ENCODE peak calls at places on chromosomes 12 and 14, in seven cellular contexts. One of them, this sample, is unnamed.

GRCh38 chr12:86683568-86683991 is 427.4 kb upstream of the MGAT4C start:
- DNase-seq in aorta: no peak
- DNase-seq in RWPE1: no peak
- DNase-seq in stomach: no peak
- DNase-seq in CD8-positive, alpha-beta T cell: no peak
- DNase-seq in Panc1: no peak
- DNase-seq in tibial artery: no peak
- DNase-seq in this sample: no peak

GRCh38 chr14:104298458-104298857 is 160.1 kb downstream of the KIF26A start:
- DNase-seq in aorta: peak; percentile 14
- DNase-seq in RWPE1: no peak
- DNase-seq in stomach: no peak
- DNase-seq in CD8-positive, alpha-beta T cell: no peak
- DNase-seq in Panc1: no peak
- DNase-seq in tibial artery: no peak
- DNase-seq in this sample: peak; percentile 20

GRCh38 chr12:60977966-60978365 is 1282.2 kb upstream of the USP15 start:
- DNase-seq in aorta: no peak
- DNase-seq in RWPE1: peak; percentile 6
- DNase-seq in stomach: no peak
- DNase-seq in CD8-positive, alpha-beta T cell: no peak
- DNase-seq in Panc1: no peak
- DNase-seq in tibial artery: no peak
- DNase-seq in this sample: no peak

GRCh38 chr12:131527092-131527491 is 183.8 kb upstream of the SFSWAP start:
- DNase-seq in aorta: no peak
- DNase-seq in RWPE1: no peak
- DNase-seq in stomach: no peak
- DNase-seq in CD8-positive, alpha-beta T cell: no peak
- DNase-seq in Panc1: no peak
- DNase-seq in tibial artery: no peak
- DNase-seq in this sample: no peak

GRCh38 chr12:96985515-96986362 is 78.7 kb downstream of the NEDD1 start:
- DNase-seq in aorta: no peak
- DNase-seq in RWPE1: peak; percentile 34
- DNase-seq in stomach: peak; percentile 35
- DNase-seq in CD8-positive, alpha-beta T cell: peak; percentile 28
- DNase-seq in Panc1: no peak
- DNase-seq in tibial artery: no peak
- DNase-seq in this sample: peak; percentile 51

GRCh38 chr12:50224026-50224692 is 57.0 kb upstream of the CERS5 start:
- DNase-seq in aorta: no peak
- DNase-seq in RWPE1: peak; percentile 64
- DNase-seq in stomach: peak; percentile 51
- DNase-seq in CD8-positive, alpha-beta T cell: peak; percentile 51
- DNase-seq in Panc1: peak; percentile 77
- DNase-seq in tibial artery: no peak
- DNase-seq in this sample: no peak

GRCh38 chr12:28936221-28936620 is 212.9 kb upstream of the FAR2 start:
- DNase-seq in aorta: no peak
- DNase-seq in RWPE1: no peak
- DNase-seq in stomach: no peak
- DNase-seq in CD8-positive, alpha-beta T cell: no peak
- DNase-seq in Panc1: no peak
- DNase-seq in tibial artery: no peak
- DNase-seq in this sample: no peak

GRCh38 chr14:95156153-95156764 is 1.1 kb downstream of the DICER1 start:
- DNase-seq in aorta: no peak
- DNase-seq in RWPE1: no peak
- DNase-seq in stomach: no peak
- DNase-seq in CD8-positive, alpha-beta T cell: no peak
- DNase-seq in Panc1: no peak
- DNase-seq in tibial artery: no peak
- DNase-seq in this sample: no peak

GRCh38 chr12:132066345-132066685 is 77.8 kb downstream of the DDX51 start:
- DNase-seq in aorta: no peak
- DNase-seq in RWPE1: no peak
- DNase-seq in stomach: no peak
- DNase-seq in CD8-positive, alpha-beta T cell: peak; percentile 16
- DNase-seq in Panc1: no peak
- DNase-seq in tibial artery: no peak
- DNase-seq in this sample: no peak

GRCh38 chr12:62966990-62967506 is 32.1 kb upstream of the PPM1H start:
- DNase-seq in aorta: no peak
- DNase-seq in RWPE1: no peak
- DNase-seq in stomach: no peak
- DNase-seq in CD8-positive, alpha-beta T cell: no peak
- DNase-seq in Panc1: no peak
- DNase-seq in tibial artery: no peak
- DNase-seq in this sample: no peak

GRCh38 chr14:104224516-104225281 is 86.3 kb downstream of the KIF26A start:
- DNase-seq in aorta: no peak
- DNase-seq in RWPE1: no peak
- DNase-seq in stomach: no peak
- DNase-seq in CD8-positive, alpha-beta T cell: peak; percentile 23
- DNase-seq in Panc1: no peak
- DNase-seq in tibial artery: no peak
- DNase-seq in this sample: peak; percentile 51

GRCh38 chr14:106518054-106518943 is 991.9 kb downstream of the TMEM121 start:
- DNase-seq in aorta: peak; percentile 70
- DNase-seq in RWPE1: no peak
- DNase-seq in stomach: peak; percentile 38
- DNase-seq in CD8-positive, alpha-beta T cell: peak; percentile 88
- DNase-seq in Panc1: peak; percentile 12
- DNase-seq in tibial artery: no peak
- DNase-seq in this sample: peak; percentile 72

GRCh38 chr14:37585971-37586759 is 8.9 kb downstream of the FOXA1 start:
- DNase-seq in aorta: no peak
- DNase-seq in RWPE1: no peak
- DNase-seq in stomach: no peak
- DNase-seq in CD8-positive, alpha-beta T cell: no peak
- DNase-seq in Panc1: no peak
- DNase-seq in tibial artery: no peak
- DNase-seq in this sample: no peak

GRCh38 chr12:2690348-2691000 is 104.3 kb upstream of the FKBP4 start:
- DNase-seq in aorta: no peak
- DNase-seq in RWPE1: no peak
- DNase-seq in stomach: no peak
- DNase-seq in CD8-positive, alpha-beta T cell: no peak
- DNase-seq in Panc1: no peak
- DNase-seq in tibial artery: no peak
- DNase-seq in this sample: no peak

GRCh38 chr12:117645473-117645872 is 284.0 kb upstream of the NOS1 start:
- DNase-seq in aorta: no peak
- DNase-seq in RWPE1: no peak
- DNase-seq in stomach: no peak
- DNase-seq in CD8-positive, alpha-beta T cell: no peak
- DNase-seq in Panc1: no peak
- DNase-seq in tibial artery: no peak
- DNase-seq in this sample: no peak

GRCh38 chr12:119803391-119803791 is 73.7 kb downstream of the CIT start:
- DNase-seq in aorta: peak; percentile 45
- DNase-seq in RWPE1: no peak
- DNase-seq in stomach: no peak
- DNase-seq in CD8-positive, alpha-beta T cell: no peak
- DNase-seq in Panc1: no peak
- DNase-seq in tibial artery: peak; percentile 22
- DNase-seq in this sample: no peak

GRCh38 chr12:68319988-68320623 is 12.1 kb downstream of the MDM1 start:
- DNase-seq in aorta: no peak
- DNase-seq in RWPE1: no peak
- DNase-seq in stomach: no peak
- DNase-seq in CD8-positive, alpha-beta T cell: no peak
- DNase-seq in Panc1: no peak
- DNase-seq in tibial artery: peak; percentile 23
- DNase-seq in this sample: no peak

GRCh38 chr14:99603471-99603933 is 505 bp downstream of the CCDC85C start:
- DNase-seq in aorta: no peak
- DNase-seq in RWPE1: no peak
- DNase-seq in stomach: no peak
- DNase-seq in CD8-positive, alpha-beta T cell: peak; percentile 44
- DNase-seq in Panc1: no peak
- DNase-seq in tibial artery: no peak
- DNase-seq in this sample: no peak

GRCh38 chr14:99605299-99605961 is 1.4 kb upstream of the CCDC85C start:
- DNase-seq in aorta: peak; percentile 64
- DNase-seq in RWPE1: peak; percentile 72
- DNase-seq in stomach: peak; percentile 74
- DNase-seq in CD8-positive, alpha-beta T cell: peak; percentile 79
- DNase-seq in Panc1: no peak
- DNase-seq in tibial artery: peak; percentile 44
- DNase-seq in this sample: peak; percentile 76

GRCh38 chr14:99603965-99604765 is at the start of gene CCDC85C:
- DNase-seq in aorta: peak; percentile 95
- DNase-seq in RWPE1: peak; percentile 97
- DNase-seq in stomach: peak; percentile 97
- DNase-seq in CD8-positive, alpha-beta T cell: peak; percentile 92
- DNase-seq in Panc1: no peak
- DNase-seq in tibial artery: peak; percentile 90
- DNase-seq in this sample: peak; percentile 92

GRCh38 chr14:99606359-99606758 is 2.4 kb upstream of the CCDC85C start:
- DNase-seq in aorta: no peak
- DNase-seq in RWPE1: no peak
- DNase-seq in stomach: no peak
- DNase-seq in CD8-positive, alpha-beta T cell: no peak
- DNase-seq in Panc1: no peak
- DNase-seq in tibial artery: no peak
- DNase-seq in this sample: no peak

GRCh38 chr14:99604766-99605298 is 825 bp upstream of the CCDC85C start:
- DNase-seq in aorta: peak; percentile 61
- DNase-seq in RWPE1: peak; percentile 39
- DNase-seq in stomach: no peak
- DNase-seq in CD8-positive, alpha-beta T cell: no peak
- DNase-seq in Panc1: no peak
- DNase-seq in tibial artery: no peak
- DNase-seq in this sample: no peak
- H3K27ac ChIP-seq in aorta: no peak overlapping the region
- H3K27ac ChIP-seq in RWPE1: peak overlapping the region; percentile 95
- H3K27ac ChIP-seq in stomach: peak overlapping the region; percentile 90
- H3K27ac ChIP-seq in CD8-positive, alpha-beta T cell: peak overlapping the region; percentile 66
- H3K27ac ChIP-seq in Panc1: peak overlapping the region; percentile 80
- H3K27ac ChIP-seq in tibial artery: peak overlapping the region; percentile 77
- H3K27ac ChIP-seq in this sample: peak overlapping the region; percentile 88

DNA sequence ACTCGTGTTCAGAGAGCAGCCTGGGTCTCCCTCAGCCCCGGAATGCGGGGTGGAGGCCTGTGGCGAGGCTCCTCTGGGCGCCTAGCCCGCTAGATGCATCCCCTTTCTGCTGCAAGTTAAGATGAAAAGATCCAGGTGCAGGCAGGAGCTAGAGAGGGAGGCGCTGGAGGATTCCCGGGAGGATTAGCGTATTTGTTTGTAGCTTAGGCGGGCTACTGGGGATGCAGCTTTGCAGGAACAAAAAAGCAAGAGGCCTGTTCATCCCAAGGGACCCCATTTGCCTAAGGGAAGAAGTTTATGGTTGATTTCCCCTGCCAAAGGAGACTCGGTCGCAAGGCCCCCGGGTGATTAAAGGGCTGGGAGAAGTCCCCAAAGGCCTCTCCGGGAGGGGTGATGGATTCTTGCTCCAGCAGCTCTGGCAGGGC is 818 bp downstream of the CCDC177 start:
- DNase-seq in aorta: no peak
- DNase-seq in RWPE1: no peak
- DNase-seq in stomach: no peak
- DNase-seq in CD8-positive, alpha-beta T cell: no peak
- DNase-seq in Panc1: no peak
- DNase-seq in tibial artery: no peak
- DNase-seq in this sample: no peak
- H3K27ac ChIP-seq in aorta: no peak overlapping the region
- H3K27ac ChIP-seq in RWPE1: no peak overlapping the region
- H3K27ac ChIP-seq in stomach: no peak overlapping the region
- H3K27ac ChIP-seq in CD8-positive, alpha-beta T cell: no peak overlapping the region
- H3K27ac ChIP-seq in Panc1: no peak overlapping the region
- H3K27ac ChIP-seq in tibial artery: no peak overlapping the region
- H3K27ac ChIP-seq in this sample: no peak overlapping the region

GRCh38 chr12:110222027-110222426 is 59.0 kb upstream of the ATP2A2 start:
- DNase-seq in aorta: no peak
- DNase-seq in RWPE1: no peak
- DNase-seq in stomach: no peak
- DNase-seq in CD8-positive, alpha-beta T cell: no peak
- DNase-seq in Panc1: no peak
- DNase-seq in tibial artery: no peak
- DNase-seq in this sample: no peak

GRCh38 chr12:110217996-110218674 is 62.9 kb upstream of the ATP2A2 start:
- DNase-seq in aorta: no peak
- DNase-seq in RWPE1: no peak
- DNase-seq in stomach: no peak
- DNase-seq in CD8-positive, alpha-beta T cell: no peak
- DNase-seq in Panc1: no peak
- DNase-seq in tibial artery: no peak
- DNase-seq in this sample: no peak

GRCh38 chr12:110224379-110225304 is 56.4 kb upstream of the ATP2A2 start:
- DNase-seq in aorta: no peak
- DNase-seq in RWPE1: peak; percentile 68
- DNase-seq in stomach: no peak
- DNase-seq in CD8-positive, alpha-beta T cell: no peak
- DNase-seq in Panc1: no peak
- DNase-seq in tibial artery: peak; percentile 64
- DNase-seq in this sample: no peak

GRCh38 chr12:110223777-110224378 is 57.2 kb upstream of the ATP2A2 start:
- DNase-seq in aorta: no peak
- DNase-seq in RWPE1: peak; percentile 94
- DNase-seq in stomach: no peak
- DNase-seq in CD8-positive, alpha-beta T cell: no peak
- DNase-seq in Panc1: no peak
- DNase-seq in tibial artery: no peak
- DNase-seq in this sample: no peak

GRCh38 chr12:110222433-110222832 is 58.6 kb upstream of the ATP2A2 start:
- DNase-seq in aorta: no peak
- DNase-seq in RWPE1: no peak
- DNase-seq in stomach: no peak
- DNase-seq in CD8-positive, alpha-beta T cell: no peak
- DNase-seq in Panc1: no peak
- DNase-seq in tibial artery: no peak
- DNase-seq in this sample: no peak
- H3K27ac ChIP-seq in aorta: peak overlapping the region; percentile 43
- H3K27ac ChIP-seq in RWPE1: no peak overlapping the region
- H3K27ac ChIP-seq in stomach: no peak overlapping the region
- H3K27ac ChIP-seq in CD8-positive, alpha-beta T cell: no peak overlapping the region
- H3K27ac ChIP-seq in Panc1: no peak overlapping the region
- H3K27ac ChIP-seq in tibial artery: peak overlapping the region; percentile 78
- H3K27ac ChIP-seq in this sample: no peak overlapping the region

GRCh38 chr12:65911321-65911720 is 87.0 kb downstream of the HMGA2 start:
- DNase-seq in aorta: no peak
- DNase-seq in RWPE1: no peak
- DNase-seq in stomach: no peak
- DNase-seq in CD8-positive, alpha-beta T cell: no peak
- DNase-seq in Panc1: no peak
- DNase-seq in tibial artery: peak; percentile 26
- DNase-seq in this sample: no peak

GRCh38 chr12:65922077-65922476 is 97.8 kb downstream of the HMGA2 start:
- DNase-seq in aorta: no peak
- DNase-seq in RWPE1: no peak
- DNase-seq in stomach: no peak
- DNase-seq in CD8-positive, alpha-beta T cell: no peak
- DNase-seq in Panc1: no peak
- DNase-seq in tibial artery: no peak
- DNase-seq in this sample: no peak

GRCh38 chr12:65918057-65918456 is 93.8 kb downstream of the HMGA2 start:
- DNase-seq in aorta: no peak
- DNase-seq in RWPE1: no peak
- DNase-seq in stomach: no peak
- DNase-seq in CD8-positive, alpha-beta T cell: no peak
- DNase-seq in Panc1: no peak
- DNase-seq in tibial artery: no peak
- DNase-seq in this sample: no peak

GRCh38 chr12:65916991-65917676 is 92.9 kb downstream of the HMGA2 start:
- DNase-seq in aorta: no peak
- DNase-seq in RWPE1: no peak
- DNase-seq in stomach: no peak
- DNase-seq in CD8-positive, alpha-beta T cell: no peak
- DNase-seq in Panc1: no peak
- DNase-seq in tibial artery: no peak
- DNase-seq in this sample: no peak
- H3K27ac ChIP-seq in aorta: no peak overlapping the region
- H3K27ac ChIP-seq in RWPE1: no peak overlapping the region
- H3K27ac ChIP-seq in stomach: no peak overlapping the region
- H3K27ac ChIP-seq in CD8-positive, alpha-beta T cell: no peak overlapping the region
- H3K27ac ChIP-seq in Panc1: peak overlapping the region; percentile 72
- H3K27ac ChIP-seq in tibial artery: no peak overlapping the region
- H3K27ac ChIP-seq in this sample: no peak overlapping the region

This sample was measured in lower lobe of right lung.